ENCODE peak calls at places on chromosomes 16 and 17, in seven cellular contexts. V is tibial artery, Z is K562, A is transverse colon, B is breast epithelium, R is ascending aorta, P is brain microvascular endothelial cell. F is an unnamed sample.

GRCh38 chr16:84833542-84834402 is 14.0 kb downstream of the CRISPLD2 start:
- DNase-seq in P (no peak), B (no peak), Z (no peak), V (no peak), A (no peak), R (no peak), F (no peak)

GRCh38 chr16:89094252-89094901 is 725 bp downstream of the ACSF3 start:
- DNase-seq in A (peak), V (no peak), P (no peak), R (no peak), B (no peak), Z (no peak), F (no peak)

GRCh38 chr16:83402969-83403368 is 404.8 kb upstream of the HSBP1 start:
- DNase-seq in R (no peak), V (no peak), Z (no peak), A (no peak), P (peak), B (no peak), F (no peak)

GRCh38 chr17:45743626-45744326 is 40.3 kb upstream of the CRHR1 start:
- DNase-seq in V (no peak), P (no peak), B (no peak), Z (no peak), A (no peak), R (no peak), F (no peak)

GRCh38 chr16:2474877-2475412 is at the start of gene TBC1D24:
- DNase-seq in P (peak), V (peak), Z (peak), A (peak), R (peak), B (peak), F (no peak)

GRCh38 chr17:70171159-70171558 is 1.8 kb downstream of the KCNJ2 start:
- DNase-seq in R (no peak), V (no peak), B (no peak), Z (no peak), P (no peak), A (no peak), F (no peak)

GRCh38 chr17:55510986-55511721 is at the start of gene SMIM36:
- DNase-seq in B (no peak), R (no peak), Z (no peak), V (no peak), A (no peak), P (no peak), F (no peak)

GRCh38 chr17:57989011-57989345 is 924 bp upstream of the VEZF1 start:
- DNase-seq in R (no peak), Z (peak), V (no peak), B (no peak), A (peak), P (peak), F (no peak)

GRCh38 chr16:10080031-10080772 is 102.0 kb downstream of the GRIN2A start:
- DNase-seq in V (peak), B (peak), Z (no peak), R (peak), A (no peak), P (peak), F (peak)

GRCh38 chr16:35146723-35147458 is 1687.5 kb downstream of the TP53TG3F start:
- DNase-seq in B (no peak), A (no peak), R (no peak), V (no peak), P (no peak), Z (no peak), F (no peak)

GRCh38 chr16:56603589-56603988 is 4.8 kb upstream of the MT2A start:
- DNase-seq in Z (no peak), R (no peak), P (peak), B (peak), V (peak), A (peak), F (no peak)

GRCh38 chr16:88886915-88887521 is 20.6 kb upstream of the PABPN1L start:
- DNase-seq in V (peak), R (no peak), P (no peak), Z (no peak), B (no peak), A (peak), F (no peak)

GRCh38 chr16:88069397-88070168 is 118.3 kb downstream of the BANP start:
- DNase-seq in R (no peak), A (peak), B (no peak), Z (no peak), V (no peak), P (no peak), F (no peak)

GRCh38 chr17:20273741-20274500 is 193.4 kb downstream of the LGALS9B start:
- DNase-seq in A (no peak), V (no peak), Z (no peak), R (no peak), P (no peak), B (no peak), F (no peak)

GRCh38 chr16:27759301-27759871 is 209.4 kb downstream of the KATNIP start:
- DNase-seq in Z (no peak), B (no peak), R (no peak), P (peak), A (no peak), V (no peak), F (no peak)

GRCh38 chr17:37124074-37124824 is 175.5 kb downstream of the AATF start:
- DNase-seq in A (no peak), R (no peak), V (no peak), Z (no peak), P (no peak), B (no peak), F (no peak)

GRCh38 chr16:86195863-86196630 is 297.1 kb downstream of the IRF8 start:
- DNase-seq in R (no peak), Z (no peak), B (no peak), V (no peak), P (no peak), A (no peak), F (no peak)

GRCh38 chr16:5004311-5004710 is 29.4 kb downstream of the NAGPA start:
- DNase-seq in Z (no peak), B (no peak), P (no peak), R (no peak), A (no peak), V (no peak), F (no peak)

GRCh38 chr17:9845306-9845705 is 19.6 kb downstream of the GLP2R start:
- DNase-seq in B (no peak), A (no peak), P (no peak), Z (no peak), V (no peak), R (no peak), F (no peak)

GRCh38 chr17:9839433-9839832 is 13.7 kb downstream of the GLP2R start:
- DNase-seq in B (no peak), A (no peak), P (no peak), V (no peak), Z (no peak), R (no peak), F (no peak)

GRCh38 chr17:9843152-9844010 is 17.7 kb downstream of the GLP2R start:
- DNase-seq in P (no peak), R (no peak), B (no peak), Z (no peak), V (no peak), A (no peak), F (no peak)

GRCh38 chr17:9844153-9844552 is 18.4 kb downstream of the GLP2R start:
- DNase-seq in Z (no peak), B (no peak), A (no peak), P (no peak), V (no peak), R (no peak), F (no peak)

DNA sequence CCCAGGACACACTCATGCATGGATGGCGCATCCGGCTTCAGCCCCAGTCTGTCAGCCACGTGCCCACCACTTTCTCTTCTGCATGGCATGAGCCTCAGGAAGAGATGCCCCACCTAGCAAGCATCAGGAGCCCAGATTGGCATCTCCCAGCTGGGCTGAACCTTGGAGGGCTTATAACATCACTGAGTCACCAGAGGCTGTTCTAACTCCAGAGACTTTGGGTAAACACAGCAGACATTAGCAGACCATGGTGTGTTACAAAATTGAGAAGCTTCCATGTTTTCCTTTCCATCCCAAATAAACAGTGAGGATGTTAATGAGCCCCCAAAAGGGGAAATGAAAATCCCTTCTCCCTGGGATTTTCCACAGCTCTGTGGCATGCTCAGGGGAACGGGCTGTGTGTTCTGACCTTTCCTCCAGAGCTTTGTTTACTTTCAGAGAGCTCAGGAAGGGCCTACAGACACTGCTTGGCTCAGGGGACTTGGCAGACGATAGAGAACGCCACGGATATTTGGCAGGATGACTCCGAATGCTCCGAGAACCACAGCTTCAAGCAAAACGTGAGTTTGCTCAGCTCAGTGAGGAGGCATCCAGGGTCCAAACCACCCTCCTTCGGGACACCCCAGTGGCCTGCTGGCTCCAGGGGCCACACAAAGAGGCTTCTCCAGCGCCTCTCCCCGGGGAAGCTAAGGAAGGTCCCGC is 16.5 kb downstream of the GLP2R start:
- DNase-seq in B (peak), R (no peak), P (peak), V (peak), Z (no peak), A (peak), F (no peak)
- H3K27ac ChIP-seq in B (peak), R (no peak), P (no peak), V (peak), Z (no peak), A (peak), F (no peak)

GRCh38 chr17:63939884-63940283 is 7.8 kb upstream of the CD79B start:
- DNase-seq in P (no peak), B (no peak), A (no peak), V (no peak), Z (no peak), R (no peak), F (no peak)

GRCh38 chr17:63941751-63942150 is 9.6 kb upstream of the CD79B start:
- DNase-seq in P (no peak), V (no peak), R (no peak), A (no peak), Z (no peak), B (no peak), F (no peak)

GRCh38 chr17:63942309-63942985 is 10.3 kb upstream of the CD79B start:
- DNase-seq in R (no peak), P (no peak), B (no peak), V (no peak), A (no peak), Z (no peak), F (no peak)

GRCh38 chr17:63940584-63940983 is 8.5 kb upstream of the CD79B start:
- DNase-seq in B (no peak), V (no peak), P (no peak), R (no peak), A (no peak), Z (no peak), F (no peak)

DNA sequence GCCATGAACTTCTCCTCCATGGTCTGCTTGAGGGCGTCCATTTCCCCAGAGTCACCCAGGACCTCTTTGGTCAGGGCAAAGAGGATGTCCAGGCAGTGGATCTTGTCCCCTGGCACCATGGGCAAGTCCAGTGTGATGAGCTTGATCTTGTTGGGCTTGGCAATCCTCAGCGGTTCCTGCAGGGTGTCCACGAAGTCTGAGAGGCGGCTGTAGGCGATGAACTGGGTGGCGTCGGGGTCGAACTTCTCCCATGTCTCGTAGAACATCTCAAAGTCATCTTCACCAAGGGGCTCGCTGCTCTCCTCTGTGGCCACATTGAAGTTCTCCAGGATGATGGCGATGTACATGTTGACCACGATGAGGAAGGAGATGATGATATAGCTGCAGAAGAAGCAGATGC is 9.0 kb upstream of the CD79B start:
- DNase-seq in B (no peak), V (no peak), R (no peak), A (no peak), P (no peak), Z (no peak), F (no peak)
- H3K4me3 ChIP-seq in B (no peak), V (no peak), R (no peak), A (no peak), P (no peak), Z (no peak), F (no peak)

GRCh38 chr17:17564896-17565295 is 26.6 kb downstream of the PEMT start:
- DNase-seq in R (no peak), V (no peak), P (no peak), A (no peak), B (no peak), Z (no peak), F (no peak)
- H3K27ac ChIP-seq in R (no peak), V (peak), P (no peak), A (peak), B (peak), Z (no peak), F (no peak)

GRCh38 chr17:8963665-8964258 is 1.7 kb downstream of the PIK3R5 start:
- DNase-seq in P (no peak), A (no peak), V (no peak), Z (no peak), B (no peak), R (no peak), F (no peak)
- H3K4me3 ChIP-seq in P (no peak), A (no peak), V (peak), Z (no peak), B (peak), R (peak), F (peak)

F was measured in thoracic aorta.